ENCODE peak calls at places on chromosome 16, in nine cellular contexts. M is fibroblast of mammary gland; L is right lobe of liver; V is HFFc6; Q is neural crest cell; Y is CD8-positive, alpha-beta T cell; W is HFF-Myc; R is Panc1; K is prostate gland. E is an unnamed sample.

GRCh38 chr16:76650579-76650978 is 373.4 kb downstream of the CNTNAP4 start:
- DNase-seq in W (no peak), K (no peak), L (no peak), R (no peak), Y (no peak), M (peak; percentile 3), V (no peak), Q (no peak), E (no peak)

GRCh38 chr16:49524578-49525315 is 151.1 kb downstream of the C16orf78 start:
- DNase-seq in V (no peak), Y (no peak), Q (no peak), M (no peak), R (no peak), W (no peak), K (no peak), L (no peak), E (peak; percentile 91)

GRCh38 chr16:1820973-1821290 is 5.7 kb downstream of the HAGH start:
- DNase-seq in W (no peak), L (no peak), Q (no peak), K (no peak), V (no peak), Y (no peak), R (no peak), M (no peak), E (no peak)

GRCh38 chr16:23952128-23953041 is 116.6 kb downstream of the PRKCB start:
- DNase-seq in K (no peak), L (no peak), R (no peak), Q (no peak), V (no peak), M (peak; percentile 1), Y (peak; percentile 62), W (no peak), E (no peak)

GRCh38 chr16:67967956-67968439 is 439 bp downstream of the SLC12A4 start:
- DNase-seq in L (no peak), W (no peak), R (no peak), M (no peak), V (no peak), Y (no peak), K (no peak), Q (no peak), E (no peak)

GRCh38 chr16:5895137-5895536 is 797.5 kb upstream of the EEF2KMT start:
- DNase-seq in Q (no peak), K (no peak), V (no peak), W (no peak), Y (no peak), M (no peak), L (no peak), R (no peak), E (no peak)

GRCh38 chr16:67055712-67056487 is 27.0 kb downstream of the CBFB start:
- DNase-seq in L (no peak), W (peak; percentile 44), V (peak; percentile 99), R (peak; percentile 67), M (peak; percentile 98), Q (no peak), K (no peak), Y (no peak), E (no peak)

GRCh38 chr16:86018487-86018886 is 119.5 kb downstream of the IRF8 start:
- DNase-seq in R (no peak), K (no peak), Y (peak; percentile 23), W (no peak), L (no peak), Q (no peak), M (peak; percentile 8), V (peak; percentile 17), E (peak; percentile 19)

GRCh38 chr16:68070249-68070725 is 14.9 kb upstream of the NFATC3 start:
- DNase-seq in W (no peak), M (no peak), Q (no peak), L (peak; percentile 43), K (no peak), R (no peak), Y (no peak), V (no peak), E (peak; percentile 18)

GRCh38 chr16:28210979-28211505 is 723 bp downstream of the XPO6 start:
- DNase-seq in M (peak; percentile 72), V (peak; percentile 69), K (peak; percentile 27), Y (peak; percentile 70), Q (peak; percentile 31), W (no peak), L (peak; percentile 72), R (no peak), E (peak; percentile 72)

GRCh38 chr16:86960266-86960665 is 356.9 kb downstream of the C16orf95 start:
- DNase-seq in L (no peak), W (no peak), V (no peak), K (no peak), M (no peak), R (no peak), Q (no peak), Y (no peak), E (no peak)

GRCh38 chr16:67833418-67834241 is 8.5 kb upstream of the THAP11 start:
- DNase-seq in Q (peak; percentile 94), L (peak; percentile 93), R (peak; percentile 68), V (peak; percentile 86), M (peak; percentile 84), K (peak; percentile 88), W (peak; percentile 76), Y (peak; percentile 91), E (peak; percentile 98)

GRCh38 chr16:8868272-8869211 is at the start of gene CARHSP1:
- DNase-seq in L (peak; percentile 91), M (peak; percentile 84), V (peak; percentile 71), R (no peak), W (peak; percentile 78), K (peak; percentile 87), Y (peak; percentile 75), Q (peak; percentile 81), E (no peak)

GRCh38 chr16:10923650-10924214 is 18.5 kb downstream of the DEXI start:
- DNase-seq in Q (no peak), R (no peak), W (no peak), L (peak; percentile 98), Y (no peak), V (no peak), K (no peak), M (no peak), E (no peak)

GRCh38 chr16:13189250-13189649 is 287.9 kb downstream of the SHISA9 start:
- DNase-seq in L (no peak), V (no peak), M (no peak), Q (no peak), K (no peak), Y (no peak), R (no peak), W (no peak), E (no peak)

GRCh38 chr16:13181432-13181831 is 280.0 kb downstream of the SHISA9 start:
- DNase-seq in M (no peak), R (no peak), K (no peak), Q (no peak), Y (no peak), W (no peak), V (no peak), L (no peak), E (no peak)

GRCh38 chr16:13186813-13187212 is 285.4 kb downstream of the SHISA9 start:
- DNase-seq in W (no peak), R (no peak), Q (no peak), K (no peak), M (peak; percentile 2), Y (no peak), L (no peak), V (no peak), E (no peak)
- TF ChIP-seq CTCF in W (no peak), R (no peak), Q (no peak), K (no peak), M (no peak), Y (no peak), L (no peak), V (no peak), E (no peak)

DNA sequence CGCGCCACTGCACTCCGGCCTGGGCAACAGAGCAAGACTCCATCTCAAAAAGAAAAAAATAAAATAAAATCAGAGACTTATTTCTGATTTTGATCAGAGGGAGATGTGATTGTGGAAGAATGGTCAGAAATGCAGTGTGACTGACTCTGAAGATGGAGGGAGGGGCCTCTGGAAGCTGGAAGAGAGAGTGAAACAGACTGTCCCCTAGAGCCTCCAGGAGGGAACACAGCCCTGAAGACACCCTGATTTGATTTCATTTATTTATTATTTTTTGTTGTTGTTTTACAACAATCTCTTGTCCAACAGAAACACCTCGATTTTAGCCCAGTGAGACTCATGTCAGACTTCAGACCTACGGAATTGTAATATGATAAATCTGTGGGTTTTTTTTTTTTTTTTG is 26.1 kb downstream of the BCL7C start:
- DNase-seq in W (no peak), Q (no peak), V (peak; percentile 19), K (no peak), L (no peak), Y (no peak), R (no peak), M (peak; percentile 17), E (no peak)
- TF ChIP-seq CTCF in W (peak; percentile 5), Q (peak; percentile 41), V (peak; percentile 31), K (no peak), L (no peak), Y (no peak), R (no peak), M (peak; percentile 23), E (peak; percentile 52)

DNA sequence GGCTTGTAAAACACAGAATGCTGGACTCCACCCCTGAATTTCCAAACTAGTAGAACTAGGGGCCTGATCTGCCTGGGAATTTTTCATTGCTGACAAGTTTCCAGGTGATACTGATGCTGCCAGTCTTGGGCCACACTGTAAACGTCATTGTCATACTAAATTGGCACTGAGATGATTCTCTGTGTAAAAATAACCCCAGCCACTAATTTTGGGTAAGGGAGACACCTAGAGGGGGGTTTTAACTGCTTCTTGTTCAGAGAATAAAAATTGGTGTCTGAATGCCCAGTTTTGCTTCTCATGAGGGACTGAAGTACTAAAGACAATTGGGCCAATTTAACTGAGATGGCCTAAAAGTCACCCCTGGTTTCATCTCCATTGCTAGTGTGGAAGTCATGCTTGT is 5.0 kb upstream of the CDH13 start:
- DNase-seq in Q (no peak), R (no peak), M (no peak), W (no peak), L (no peak), V (no peak), K (no peak), Y (no peak), E (no peak)
- TF ChIP-seq CTCF in Q (no peak), R (no peak), M (peak; percentile 13), W (no peak), L (no peak), V (peak; percentile 43), K (no peak), Y (no peak), E (peak; percentile 56)

GRCh38 chr16:89345663-89346150 is 128.2 kb downstream of the ZNF778 start:
- DNase-seq in R (no peak), Q (no peak), Y (no peak), L (peak; percentile 80), K (peak; percentile 62), W (no peak), M (no peak), V (no peak), E (no peak)

GRCh38 chr16:89344314-89344828 is 126.9 kb downstream of the ZNF778 start:
- DNase-seq in K (no peak), Y (no peak), Q (no peak), R (no peak), W (no peak), M (no peak), L (no peak), V (no peak), E (no peak)

GRCh38 chr16:89341697-89342694 is 124.5 kb downstream of the ZNF778 start:
- DNase-seq in L (no peak), V (no peak), Y (no peak), R (no peak), W (no peak), Q (no peak), K (no peak), M (no peak), E (no peak)

GRCh38 chr16:89344846-89345577 is 127.5 kb downstream of the ZNF778 start:
- DNase-seq in K (no peak), Y (no peak), Q (no peak), W (no peak), M (peak; percentile 30), R (no peak), L (no peak), V (no peak), E (no peak)

GRCh38 chr16:89343501-89344291 is 126.2 kb downstream of the ZNF778 start:
- DNase-seq in M (peak; percentile 73), K (no peak), W (no peak), Y (no peak), R (no peak), Q (no peak), L (no peak), V (peak; percentile 53), E (no peak)
- TF ChIP-seq CTCF in M (no peak), K (no peak), W (no peak), Y (no peak), R (no peak), Q (no peak), L (no peak), V (no peak), E (no peak)